ENCODE peak calls at places on chromosome 5, in six cellular contexts. I is NCI-H510A treated with DMSO at 0.1 percent for 48 hours; O is stimulated activated CD4-positive, alpha-beta T cell treated with anti-CD3 and anti-CD28 coated beads, Interleukin-4, amount 100 ng/mL, for 48 hours; F is foreskin fibroblast; Y is left cardiac atrium; A is effector memory CD4-positive, alpha-beta T cell. M is an unnamed sample.

GRCh38 chr5:179912951-179913350 is 5.3 kb upstream of the TBC1D9B start:
- DNase-seq in I (no peak), O (no peak), F (no peak), Y (no peak), A (no peak), M (no peak)

GRCh38 chr5:135199919-135200318 is 165.9 kb upstream of the PITX1 start:
- DNase-seq in I (no peak), O (no peak), F (no peak), Y (no peak), A (no peak), M (no peak)

GRCh38 chr5:114362197-114362976 is 517 bp downstream of the KCNN2 start:
- DNase-seq in I (no peak), O (no peak), F (no peak), Y (peak), A (no peak), M (peak)

GRCh38 chr5:84384604-84385575 is at the start of gene EDIL3:
- DNase-seq in I (peak), O (no peak), F (no peak), Y (peak), A (no peak), M (peak)

GRCh38 chr5:76870046-76870445 is 20.2 kb downstream of the S100Z start:
- DNase-seq in I (no peak), O (no peak), F (no peak), Y (no peak), A (no peak), M (no peak)

GRCh38 chr5:42404366-42404765 is 18.9 kb upstream of the GHR start:
- DNase-seq in I (no peak), O (no peak), F (no peak), Y (no peak), A (no peak), M (no peak)

GRCh38 chr5:10760976-10761841 is at the start of gene DAP:
- DNase-seq in I (peak), O (peak), F (peak), Y (peak), A (peak), M (peak)

GRCh38 chr5:132387649-132388117 is 18.2 kb downstream of the SLC22A5 start:
- DNase-seq in I (no peak), O (no peak), F (peak), Y (peak), A (no peak), M (peak)

GRCh38 chr5:13731229-13731628 is 213.3 kb downstream of the DNAH5 start:
- DNase-seq in I (no peak), O (no peak), F (no peak), Y (no peak), A (no peak), M (no peak)

GRCh38 chr5:149205625-149206523 is 64.6 kb downstream of the ABLIM3 start:
- DNase-seq in I (no peak), O (no peak), F (peak), Y (peak), A (no peak), M (peak)

GRCh38 chr5:172010278-172010677 is 3.8 kb upstream of the FBXW11 start:
- DNase-seq in I (no peak), O (no peak), F (no peak), Y (no peak), A (no peak), M (no peak)

GRCh38 chr5:133298447-133298846 is 246.6 kb downstream of the HSPA4 start:
- DNase-seq in I (no peak), O (peak), F (no peak), Y (no peak), A (no peak), M (no peak)

GRCh38 chr5:848671-849111 is 2.1 kb downstream of the ZDHHC11 start:
- DNase-seq in I (no peak), O (no peak), F (no peak), Y (peak), A (no peak), M (peak)

GRCh38 chr5:27592231-27592630 is 553.8 kb upstream of the CDH9 start:
- DNase-seq in I (no peak), O (no peak), F (no peak), Y (no peak), A (no peak), M (no peak)

GRCh38 chr5:160539431-160539830 is 117.8 kb downstream of the PTTG1 start:
- DNase-seq in I (no peak), O (peak), F (no peak), Y (no peak), A (no peak), M (no peak)

GRCh38 chr5:137486707-137487106 is 12.4 kb downstream of the SPOCK1 start:
- DNase-seq in I (no peak), O (no peak), F (peak), Y (peak), A (no peak), M (peak)

GRCh38 chr5:179762781-179763176 is 30.2 kb downstream of the MAML1 start:
- DNase-seq in I (no peak), O (no peak), F (peak), Y (no peak), A (no peak), M (no peak)

GRCh38 chr5:170251462-170251861 is 18.7 kb downstream of the C5orf58 start:
- DNase-seq in I (no peak), O (no peak), F (no peak), Y (no peak), A (no peak), M (no peak)

GRCh38 chr5:138065102-138065501 is 18.7 kb upstream of the WNT8A start:
- DNase-seq in I (no peak), O (no peak), F (no peak), Y (no peak), A (no peak), M (no peak)

GRCh38 chr5:9898319-9898718 is 268.2 kb upstream of the TAS2R1 start:
- DNase-seq in I (peak), O (no peak), F (peak), Y (no peak), A (no peak), M (no peak)

GRCh38 chr5:53342261-53342660 is 138.2 kb upstream of the FST start:
- DNase-seq in I (no peak), O (no peak), F (no peak), Y (no peak), A (no peak), M (no peak)

GRCh38 chr5:124333295-124333979 is 413.0 kb downstream of the ZNF608 start:
- DNase-seq in I (no peak), O (no peak), F (no peak), Y (no peak), A (no peak), M (no peak)

GRCh38 chr5:78648359-78649219 is at the start of gene LHFPL2:
- DNase-seq in I (peak), O (peak), F (peak), Y (peak), A (no peak), M (peak)